ENCODE peak calls at places on chromosomes 2 and 18, in ten cellular contexts. V is neural progenitor cell; F is left lung; Q is thoracic aorta; M is EL; P is CD4-positive, alpha-beta memory T cell; O is LHCN-M2; Z is GM20000; S is HTR-8/SVneo; D is left ventricle myocardium superior. N is an unnamed sample.

GRCh38 chr18:59067873-59068272 is 71.8 kb upstream of the SEC11C start:
- DNase-seq in D (peak), V (peak), P (no peak), F (no peak), O (no peak), S (no peak), Z (no peak), M (no peak), Q (no peak), N (no peak)

GRCh38 chr18:11818486-11819203 is 32.6 kb upstream of the CHMP1B start:
- DNase-seq in O (no peak), Z (no peak), S (no peak), V (no peak), D (no peak), Q (no peak), M (no peak), F (no peak), P (no peak), N (no peak)

GRCh38 chr18:58176915-58177717 is 133.1 kb downstream of the NEDD4L start:
- DNase-seq in Z (no peak), P (no peak), V (peak), S (peak), D (no peak), O (peak), F (no peak), M (peak), Q (no peak), N (no peak)

GRCh38 chr2:230864605-230865323 is at the start of gene ITM2C:
- DNase-seq in D (peak), M (peak), O (peak), P (peak), F (peak), Q (no peak), S (peak), Z (peak), V (peak), N (peak)

GRCh38 chr2:239288951-239289481 is 111.8 kb downstream of the HDAC4 start:
- DNase-seq in F (no peak), O (no peak), P (peak), D (peak), M (no peak), Q (no peak), V (peak), Z (peak), S (no peak), N (no peak)

GRCh38 chr2:42722328-42723190 is 41.4 kb downstream of the OXER1 start:
- DNase-seq in V (peak), S (no peak), P (no peak), Q (peak), Z (peak), D (peak), O (peak), F (no peak), M (peak), N (peak)

GRCh38 chr2:141055526-141055925 is 1075.3 kb downstream of the LRP1B start:
- DNase-seq in V (no peak), F (no peak), Q (no peak), Z (no peak), S (no peak), P (no peak), D (no peak), O (peak), M (peak), N (no peak)

GRCh38 chr2:15355386-15355785 is 205.7 kb downstream of the NBAS start:
- DNase-seq in F (no peak), Q (no peak), S (no peak), D (no peak), Z (no peak), P (no peak), O (no peak), V (no peak), M (no peak), N (no peak)

GRCh38 chr2:112648081-112648480 is 2.3 kb downstream of the SLC20A1 start:
- DNase-seq in S (no peak), O (no peak), M (no peak), V (no peak), F (no peak), Q (no peak), Z (no peak), D (no peak), P (no peak), N (no peak)

GRCh38 chr2:85997016-85997970 is 108.4 kb downstream of the POLR1A start:
- DNase-seq in Q (no peak), V (no peak), M (peak), O (no peak), D (peak), S (no peak), F (no peak), P (no peak), Z (no peak), N (no peak)

GRCh38 chr2:177325554-177325953 is 61.0 kb upstream of the NFE2L2 start:
- DNase-seq in Q (no peak), Z (no peak), P (no peak), F (no peak), M (peak), D (no peak), O (no peak), V (no peak), S (no peak), N (no peak)

GRCh38 chr2:66962625-66963207 is 434.4 kb upstream of the ETAA1 start:
- DNase-seq in Q (no peak), O (no peak), P (no peak), F (no peak), V (peak), D (no peak), M (no peak), Z (no peak), S (no peak), N (no peak)

GRCh38 chr2:73896362-73897239 is 3.8 kb downstream of the ACTG2 start:
- DNase-seq in O (peak), F (no peak), M (peak), Z (peak), D (no peak), V (no peak), S (no peak), Q (no peak), P (no peak), N (peak)

GRCh38 chr2:56034258-56034657 is 110.7 kb upstream of the EFEMP1 start:
- DNase-seq in P (no peak), Q (no peak), Z (no peak), V (no peak), F (no peak), S (no peak), M (peak), O (no peak), D (no peak), N (no peak)

N was measured in stimulated activated CD4-positive, alpha-beta T cell treated with anti-CD3 and anti-CD28 coated beads, Interleukin-15, amount 100 ng/mL, for 48 hours.